ENCODE peak calls at places on chromosomes 7 and 10, in five cellular contexts. R, Q, F, T and N are unnamed samples. For H3K27me3, the result is how much of the 10 kb centered on the place peaks cover.

GRCh38 chr7:34073676-34074075 is 168.3 kb downstream of the BMPER start:
- DNase-seq in T (no peak), R (no peak), F (no peak), Q (no peak), N (no peak)

GRCh38 chr7:44278451-44279161 is 46.8 kb downstream of the CAMK2B start:
- DNase-seq in R (peak), T (no peak), F (no peak), Q (no peak), N (peak)

GRCh38 chr10:102455893-102456471 is 4.6 kb upstream of the C10orf95 start:
- DNase-seq in T (no peak), R (peak), F (no peak), Q (no peak), N (no peak)

GRCh38 chr7:130918129-130919052 is 184.4 kb upstream of the KLF14 start:
- DNase-seq in R (no peak), Q (no peak), F (no peak), T (no peak), N (no peak)

GRCh38 chr7:107622429-107622828 is 38.2 kb upstream of the SLC26A4 start:
- DNase-seq in T (no peak), F (no peak), R (no peak), Q (no peak), N (no peak)

GRCh38 chr10:53744746-53745145 is 972.2 kb upstream of the MBL2 start:
- DNase-seq in Q (no peak), T (no peak), F (no peak), R (no peak), N (peak)

GRCh38 chr7:127885843-127886242 is 145.4 kb downstream of the LRRC4 start:
- DNase-seq in T (no peak), F (no peak), R (peak), Q (no peak), N (no peak)

GRCh38 chr7:112226701-112227276 is 20.3 kb downstream of the ZNF277 start:
- DNase-seq in F (no peak), Q (no peak), R (no peak), T (no peak), N (no peak)

GRCh38 chr7:42763137-42763551 is 148.7 kb downstream of the C7orf25 start:
- DNase-seq in Q (no peak), R (no peak), F (no peak), T (no peak), N (no peak)

GRCh38 chr10:81963606-81964005 is 88.6 kb downstream of the NRG3 start:
- DNase-seq in F (no peak), Q (no peak), T (no peak), R (no peak), N (no peak)

GRCh38 chr7:117098457-117098856 is 145.2 kb downstream of the ST7 start:
- DNase-seq in T (no peak), Q (no peak), R (no peak), F (no peak), N (no peak)

GRCh38 chr10:34102917-34103506 is 712.1 kb downstream of the PARD3 start:
- DNase-seq in Q (no peak), T (no peak), R (no peak), F (no peak), N (no peak)

GRCh38 chr7:27183682-27184341 is 1.2 kb downstream of the HOXA11 start:
- DNase-seq in T (no peak), Q (peak), F (no peak), R (peak), N (peak)

GRCh38 chr10:127415901-127416630 is 133.0 kb upstream of the NPS start:
- DNase-seq in T (no peak), Q (peak), F (no peak), R (no peak), N (no peak)

GRCh38 chr7:21912305-21912704 is 33.4 kb downstream of the CDCA7L start:
- DNase-seq in Q (no peak), F (no peak), T (no peak), R (no peak), N (no peak)

GRCh38 chr7:23618241-23618640 is 21.1 kb downstream of the CCDC126 start:
- DNase-seq in F (no peak), R (no peak), T (no peak), Q (no peak), N (no peak)

GRCh38 chr10:120987359-120987758 is 136.2 kb downstream of the WDR11 start:
- DNase-seq in F (no peak), R (peak), T (no peak), Q (no peak), N (no peak)

GRCh38 chr7:29449569-29450260 is 113.9 kb upstream of the PRR15 start:
- DNase-seq in T (no peak), Q (no peak), R (no peak), F (no peak), N (no peak)

DNA sequence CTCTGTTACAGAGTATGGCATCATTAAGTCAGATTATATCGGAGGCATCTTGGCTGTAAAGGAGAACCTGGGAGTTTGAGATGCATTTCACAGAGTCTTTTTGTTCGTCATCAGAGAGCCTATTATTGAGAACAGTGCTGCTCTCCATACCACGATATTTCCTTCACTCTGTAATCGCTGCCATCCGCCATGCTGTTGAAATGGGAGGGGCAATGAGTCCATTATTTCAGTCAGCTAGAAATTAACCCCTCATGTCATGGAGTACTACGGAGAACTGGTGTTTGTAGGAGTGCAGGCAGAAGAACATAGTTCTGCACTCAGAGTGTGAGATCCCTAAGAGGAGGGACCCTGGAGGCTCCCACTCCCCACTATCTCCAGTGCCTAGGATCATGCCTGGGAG is 59.2 kb downstream of the SLC16A12 start:
- DNase-seq in T (no peak), F (no peak), Q (no peak), R (no peak), N (no peak)
- H3K4me3 ChIP-seq in T (no peak), F (no peak), Q (no peak), R (no peak), N (no peak)

DNA sequence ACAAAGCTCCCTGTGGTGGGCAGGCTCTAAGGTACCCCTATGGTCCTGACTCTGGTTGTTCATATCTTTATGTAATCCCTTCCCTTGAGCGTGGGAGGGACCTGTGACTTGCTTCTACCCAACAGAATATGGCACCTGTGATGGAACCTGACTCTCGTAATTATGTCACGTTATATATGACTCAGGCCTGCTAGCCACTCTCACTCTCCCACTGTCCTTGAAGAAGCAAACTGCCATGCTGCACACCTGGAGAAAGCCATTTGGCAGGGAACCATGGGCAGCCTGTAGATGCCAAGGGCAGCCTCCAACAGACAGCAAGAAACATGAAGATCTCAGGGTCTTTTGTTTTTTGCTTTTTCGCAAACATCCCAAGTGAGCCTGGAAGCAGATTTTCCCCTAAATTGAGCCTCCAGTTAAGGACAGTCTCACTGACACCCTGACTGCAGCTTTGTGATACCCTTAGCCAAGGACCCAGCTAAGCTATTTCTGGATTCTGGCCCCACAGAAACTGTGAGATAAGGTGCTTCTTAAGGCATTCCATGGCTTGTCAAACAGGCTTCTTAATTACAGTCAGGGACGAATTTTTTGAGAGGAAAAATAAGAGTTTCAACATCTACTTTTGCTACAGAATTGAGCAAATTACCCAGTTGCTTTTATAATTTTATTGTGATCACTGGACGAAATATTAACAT is 49.6 kb downstream of the IFIT5 start:
- DNase-seq in R (no peak), F (no peak), Q (no peak), T (no peak), N (no peak)
- H3K27me3 ChIP-seq in R (under half), F (under half), Q (under half), T (under half), N (under half)

GRCh38 chr10:124508070-124508667 is 46.5 kb downstream of the LHPP start:
- DNase-seq in F (no peak), T (no peak), Q (no peak), R (no peak), N (peak)
- H3K4me3 ChIP-seq in F (no peak), T (no peak), Q (no peak), R (no peak), N (no peak)

DNA sequence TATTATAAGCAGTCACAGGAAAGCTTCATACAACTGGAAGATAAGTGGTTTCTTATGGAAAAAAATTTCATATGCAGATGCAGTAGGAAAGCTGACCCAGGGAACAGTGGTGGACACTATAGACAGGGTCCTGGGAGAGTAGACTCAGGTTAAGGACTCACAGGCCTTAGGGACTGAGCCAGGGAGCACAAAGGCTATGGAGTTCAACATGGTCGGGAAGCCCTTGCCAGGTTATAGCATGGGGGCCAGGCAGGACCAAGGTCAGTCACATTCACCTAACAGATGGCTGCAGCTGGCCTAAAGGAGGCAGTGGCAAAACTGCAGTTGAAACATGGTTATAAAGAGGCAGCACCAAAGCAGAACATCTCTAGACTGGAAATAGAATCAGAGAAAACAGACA is 54.9 kb upstream of the UNC5B start:
- DNase-seq in R (no peak), T (no peak), F (no peak), Q (no peak), N (no peak)
- H3K27me3 ChIP-seq in R (under half), T (under half), F (under half), Q (under half), N (under half)

GRCh38 chr10:71882813-71883746 is 32.0 kb upstream of the PSAP start:
- DNase-seq in Q (no peak), R (no peak), F (no peak), T (no peak), N (no peak)
- H3K4me3 ChIP-seq in Q (no peak), R (no peak), F (no peak), T (no peak), N (no peak)

GRCh38 chr7:132348341-132348740 is 227.9 kb downstream of the PLXNA4 start:
- DNase-seq in F (no peak), R (no peak), T (no peak), Q (no peak), N (no peak)
- H3K27me3 ChIP-seq in F (under half), R (under half), T (half or more), Q (under half), N (under half)

DNA sequence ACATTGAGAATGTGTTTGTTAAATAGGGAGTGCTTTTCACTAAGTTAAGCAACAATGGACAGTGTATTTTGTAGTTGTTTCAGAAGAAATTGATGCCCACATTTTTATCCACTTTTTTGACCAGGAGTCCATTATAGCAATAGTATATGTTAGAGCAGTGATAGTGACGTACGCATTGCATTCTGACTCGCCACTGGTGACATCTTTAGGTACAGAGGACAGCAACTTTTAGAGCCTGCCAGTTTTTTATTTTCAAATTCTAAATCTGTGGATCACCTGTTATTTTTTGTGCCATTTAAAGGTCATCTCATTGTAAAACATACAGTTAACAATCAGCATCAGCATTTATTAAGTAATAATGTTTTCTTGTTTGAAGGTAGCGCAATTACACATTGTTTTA is 1.4 kb downstream of the UBE2D1 start:
- DNase-seq in F (no peak), Q (no peak), R (no peak), T (no peak), N (no peak)
- H3K4me3 ChIP-seq in F (no peak), Q (peak), R (no peak), T (peak), N (peak)

DNA sequence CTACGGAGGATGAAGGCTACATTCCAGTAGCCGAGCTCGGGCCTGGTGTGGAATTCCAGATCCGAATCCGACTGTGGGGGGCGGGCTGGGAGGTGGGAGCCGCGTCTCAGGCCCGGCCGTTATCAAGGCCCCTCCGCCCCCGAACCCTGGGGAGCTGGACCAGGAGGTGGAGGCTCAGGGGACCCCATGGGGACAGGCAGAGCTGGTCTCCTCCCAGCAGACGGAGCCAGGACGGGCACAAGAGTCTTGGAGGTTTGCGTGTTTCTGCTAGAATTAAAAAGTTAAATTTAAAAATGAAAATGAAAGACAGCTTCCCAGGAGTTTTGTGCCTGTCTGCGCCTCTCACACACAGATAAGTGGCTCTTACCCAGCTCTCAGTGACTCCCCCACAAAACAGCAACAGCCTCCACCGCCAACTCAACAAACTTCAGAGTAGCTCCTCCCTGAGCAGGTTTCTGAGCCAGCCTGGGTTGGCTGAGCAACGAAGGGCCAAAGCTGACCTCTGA is 5.1 kb upstream of the UTF1 start:
- DNase-seq in F (no peak), T (no peak), R (no peak), Q (no peak), N (no peak)
- H3K27me3 ChIP-seq in F (under half), T (under half), R (under half), Q (under half), N (under half)

GRCh38 chr7:124489925-124490324 is 275.7 kb downstream of the GPR37 start:
- DNase-seq in T (no peak), F (no peak), R (no peak), Q (no peak), N (no peak)
- H3K4me3 ChIP-seq in T (no peak), F (no peak), R (no peak), Q (no peak), N (no peak)